ENCODE peak calls at places on chromosomes 3 and 15, in five cellular contexts. O is SK-N-SH, S is HCT116, R is GM12878, F is HepG2. T is an unnamed sample.

GRCh38 chr3:190597291-190597690 is 83.4 kb downstream of the IL1RAP start:
- DNase-seq in O (no peak), S (no peak), R (no peak), F (no peak), T (no peak)

GRCh38 chr15:60340207-60340921 is 57.4 kb downstream of the ANXA2 start:
- DNase-seq in F (peak), S (no peak), R (no peak), O (no peak), T (no peak)

GRCh38 chr3:10160925-10161324 is 3.8 kb upstream of the IRAK2 start:
- DNase-seq in O (no peak), R (no peak), S (no peak), F (no peak), T (no peak)

GRCh38 chr15:94432279-94432678 is 200.9 kb downstream of the MCTP2 start:
- DNase-seq in S (no peak), F (no peak), R (no peak), O (no peak), T (no peak)

GRCh38 chr3:81968628-81969027 is 207.2 kb upstream of the GBE1 start:
- DNase-seq in O (no peak), R (no peak), S (no peak), F (no peak), T (no peak)

GRCh38 chr15:91891788-91892187 is 38.3 kb downstream of the SLCO3A1 start:
- DNase-seq in R (no peak), S (no peak), F (no peak), O (no peak), T (no peak)

GRCh38 chr3:177098551-177098950 is 98.7 kb downstream of the TBL1XR1 start:
- DNase-seq in O (no peak), S (no peak), R (no peak), F (no peak), T (no peak)

GRCh38 chr15:69604050-69604378 is 151.4 kb downstream of the RPLP1 start:
- DNase-seq in R (no peak), O (no peak), F (peak), S (peak), T (peak)

GRCh38 chr3:3532544-3532943 is 266.7 kb upstream of the LRRN1 start:
- DNase-seq in S (no peak), R (no peak), O (no peak), F (no peak), T (no peak)

GRCh38 chr3:188468196-188468595 is 314.2 kb downstream of the LPP start:
- DNase-seq in R (no peak), S (no peak), O (no peak), F (no peak), T (no peak)

GRCh38 chr3:133758969-133759739 is 13.0 kb downstream of the TF start:
- DNase-seq in S (no peak), R (no peak), O (no peak), F (no peak), T (no peak)

GRCh38 chr3:133761605-133762484 is 15.7 kb downstream of the TF start:
- DNase-seq in F (no peak), R (no peak), O (no peak), S (no peak), T (no peak)

GRCh38 chr3:133759740-133760069 is 13.5 kb downstream of the TF start:
- DNase-seq in O (no peak), R (no peak), F (no peak), S (no peak), T (no peak)

GRCh38 chr3:133762539-133762938 is 16.3 kb downstream of the TF start:
- DNase-seq in S (no peak), O (no peak), R (no peak), F (no peak), T (no peak)

GRCh38 chr3:133760916-133761315 is 14.7 kb downstream of the TF start:
- DNase-seq in F (no peak), O (no peak), R (no peak), S (no peak), T (no peak)
- TF ChIP-seq ZBTB33 in F (no peak), O (no peak), R (no peak), S (no peak), T (no peak)

GRCh38 chr3:178705925-178706324 is 169.7 kb downstream of the KCNMB2 start:
- DNase-seq in F (no peak), S (no peak), R (no peak), O (no peak), T (no peak)
- H3K4me3 ChIP-seq in F (no peak), S (no peak), R (no peak), O (no peak), T (no peak)

DNA sequence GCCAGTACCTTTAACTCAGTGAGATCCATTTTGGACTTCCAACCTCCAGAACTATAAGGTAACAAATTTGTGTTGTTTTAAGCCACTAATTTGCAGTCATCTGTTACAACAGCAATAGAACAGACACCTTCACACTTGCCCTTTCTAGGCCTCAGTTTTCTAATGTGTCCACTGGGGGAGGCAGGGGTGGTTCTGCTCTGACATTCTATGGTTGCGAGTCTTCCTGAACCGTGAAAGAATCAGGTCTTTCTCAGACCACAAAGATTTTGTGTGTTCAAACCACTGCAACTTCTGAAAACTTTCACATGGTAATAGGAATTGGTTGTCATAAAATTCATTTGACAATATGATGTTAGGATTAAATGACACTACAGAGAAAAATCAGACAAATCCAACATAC is 26.8 kb upstream of the CSTA start:
- DNase-seq in O (no peak), F (no peak), R (peak), S (no peak), T (no peak)
- TF ChIP-seq ZBTB33 in O (no peak), F (no peak), R (no peak), S (no peak), T (no peak)

GRCh38 chr3:185818267-185818875 is 6.5 kb downstream of the IGF2BP2 start:
- DNase-seq in O (no peak), S (no peak), R (no peak), F (no peak), T (no peak)
- H3K4me3 ChIP-seq in O (no peak), S (no peak), R (no peak), F (no peak), T (no peak)